ENCODE peak calls at places on chromosomes 16 and 17, in ten cellular contexts. L is lower lobe of right lung, Z is A673, H is lung, F is transverse colon, O is fibroblast of pulmonary artery, U is NB4, T is left ventricle myocardium inferior, V is foreskin fibroblast, B is Peyer's patch. S is an unnamed sample.

GRCh38 chr17:44916781-44917241 is 1.5 kb upstream of the GFAP start:
- DNase-seq in L (peak; percentile 50), Z (no peak), H (no peak), F (peak; percentile 28), O (peak; percentile 50), U (no peak), T (peak; percentile 73), V (peak; percentile 24), B (no peak), S (peak; percentile 27)

GRCh38 chr17:13522749-13523148 is 79.0 kb downstream of the HS3ST3A1 start:
- DNase-seq in L (no peak), Z (no peak), H (no peak), F (no peak), O (no peak), U (no peak), T (no peak), V (no peak), B (no peak), S (no peak)

GRCh38 chr17:64777413-64778101 is 115.5 kb upstream of the SMURF2 start:
- DNase-seq in L (peak; percentile 66), Z (no peak), H (no peak), F (peak; percentile 54), O (no peak), U (peak; percentile 25), T (peak; percentile 54), V (no peak), B (peak; percentile 53), S (no peak)

GRCh38 chr17:59366773-59367656 is 35.6 kb downstream of the YPEL2 start:
- DNase-seq in L (peak; percentile 64), Z (no peak), H (peak; percentile 52), F (peak; percentile 77), O (peak; percentile 69), U (no peak), T (no peak), V (no peak), B (peak; percentile 62), S (no peak)

GRCh38 chr16:27611340-27611739 is 61.4 kb downstream of the KATNIP start:
- DNase-seq in L (no peak), Z (no peak), H (no peak), F (no peak), O (no peak), U (no peak), T (no peak), V (no peak), B (no peak), S (no peak)

GRCh38 chr17:15249487-15249886 is 15.6 kb downstream of the PMP22 start:
- DNase-seq in L (no peak), Z (no peak), H (no peak), F (no peak), O (no peak), U (no peak), T (no peak), V (no peak), B (no peak), S (no peak)

GRCh38 chr17:4229627-4230026 is 34.2 kb downstream of the ANKFY1 start:
- DNase-seq in L (no peak), Z (no peak), H (no peak), F (peak; percentile 33), O (peak; percentile 76), U (no peak), T (peak; percentile 51), V (peak; percentile 67), B (no peak), S (peak; percentile 29)

GRCh38 chr16:81238296-81239011 is at the start of gene BCO1:
- DNase-seq in L (no peak), Z (peak; percentile 75), H (peak; percentile 29), F (peak; percentile 31), O (peak; percentile 58), U (no peak), T (no peak), V (peak; percentile 28), B (peak; percentile 52), S (peak; percentile 17)

GRCh38 chr17:48910370-48910769 is 2.2 kb downstream of the UBE2Z start:
- DNase-seq in L (no peak), Z (no peak), H (no peak), F (no peak), O (no peak), U (no peak), T (no peak), V (no peak), B (no peak), S (no peak)

GRCh38 chr16:75307506-75307905 is 56.1 kb upstream of the BCAR1 start:
- DNase-seq in L (no peak), Z (no peak), H (no peak), F (no peak), O (no peak), U (no peak), T (no peak), V (no peak), B (no peak), S (no peak)

GRCh38 chr16:75301804-75302203 is 50.4 kb upstream of the BCAR1 start:
- DNase-seq in L (no peak), Z (no peak), H (no peak), F (no peak), O (no peak), U (no peak), T (no peak), V (peak; percentile 52), B (no peak), S (no peak)

GRCh38 chr16:75305364-75306101 is 54.1 kb upstream of the BCAR1 start:
- DNase-seq in L (no peak), Z (peak; percentile 99), H (peak; percentile 72), F (peak; percentile 90), O (peak; percentile 100), U (peak; percentile 94), T (peak; percentile 40), V (peak; percentile 100), B (peak; percentile 78), S (peak; percentile 100)

GRCh38 chr16:75306102-75306762 is 54.8 kb upstream of the BCAR1 start:
- DNase-seq in L (no peak), Z (no peak), H (no peak), F (peak; percentile 69), O (no peak), U (no peak), T (no peak), V (no peak), B (peak; percentile 82), S (no peak)

GRCh38 chr16:75304521-75305363 is 53.3 kb upstream of the BCAR1 start:
- DNase-seq in L (no peak), Z (peak; percentile 77), H (no peak), F (peak; percentile 66), O (peak; percentile 89), U (no peak), T (peak; percentile 41), V (peak; percentile 95), B (peak; percentile 75), S (peak; percentile 90)
- H3K4me3 ChIP-seq in L (no peak overlapping the region), Z (peak overlapping the region; percentile 8), H (no peak overlapping the region), F (no peak overlapping the region), O (no peak overlapping the region), U (no peak overlapping the region), T (peak overlapping the region; percentile 33), V (no peak overlapping the region), B (peak overlapping the region; percentile 18), S (no peak overlapping the region)

GRCh38 chr16:3457434-3458252 is 14.2 kb downstream of the NAA60 start:
- DNase-seq in L (peak; percentile 93), Z (peak; percentile 95), H (peak; percentile 89), F (peak; percentile 90), O (peak; percentile 90), U (peak; percentile 94), T (peak; percentile 92), V (peak; percentile 86), B (peak; percentile 95), S (peak; percentile 42)
- TF ChIP-seq CTCF in L (peak; percentile 49), Z (peak; percentile 43), H (peak; percentile 18), F (peak; percentile 59), O (peak; percentile 31), U (no peak), T (peak; percentile 66), V (peak; percentile 23), B (peak; percentile 68), S (peak; percentile 46)

GRCh38 chr16:21649196-21649595 is 3.2 kb downstream of the IGSF6 start:
- DNase-seq in L (no peak), Z (no peak), H (no peak), F (no peak), O (no peak), U (no peak), T (no peak), V (no peak), B (no peak), S (no peak)
- H3K4me3 ChIP-seq in L (peak overlapping the region; percentile 38), Z (no peak overlapping the region), H (no peak overlapping the region), F (no peak overlapping the region), O (no peak overlapping the region), U (no peak overlapping the region), T (no peak overlapping the region), V (no peak overlapping the region), B (no peak overlapping the region), S (no peak overlapping the region)

GRCh38 chr17:2122641-2123302 is 67.9 kb downstream of the HIC1 start:
- DNase-seq in L (peak; percentile 86), Z (peak; percentile 66), H (peak; percentile 61), F (peak; percentile 58), O (peak; percentile 91), U (peak; percentile 79), T (peak; percentile 62), V (no peak), B (peak; percentile 54), S (no peak)
- TF ChIP-seq CTCF in L (peak; percentile 14), Z (peak; percentile 36), H (no peak), F (no peak), O (peak; percentile 27), U (no peak), T (no peak), V (no peak), B (no peak), S (no peak)

DNA sequence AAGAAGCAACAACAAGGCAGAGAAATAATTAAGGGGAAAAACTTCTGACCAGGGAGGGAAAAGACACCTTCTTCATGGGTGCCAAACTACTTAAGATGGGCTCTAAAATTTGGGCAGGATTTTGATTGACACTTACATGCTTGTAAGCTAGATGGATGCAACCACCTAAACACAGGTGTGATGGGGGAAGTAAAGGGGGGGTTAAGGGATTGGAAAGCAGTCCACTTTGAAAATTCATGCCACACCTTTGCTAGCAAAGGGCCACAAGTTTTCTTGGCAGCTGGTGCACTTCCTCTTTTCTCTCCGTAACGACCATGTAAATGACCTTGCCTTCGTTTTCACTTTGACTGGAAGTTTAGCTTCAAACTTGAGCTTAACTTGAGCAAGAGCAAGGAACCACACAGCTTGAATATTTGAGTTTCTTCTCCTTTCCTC is 14.3 kb upstream of the PRKAR1A start:
- DNase-seq in L (peak; percentile 54), Z (no peak), H (no peak), F (peak; percentile 68), O (no peak), U (peak; percentile 86), T (no peak), V (no peak), B (no peak), S (no peak)
- H3K4me3 ChIP-seq in L (peak overlapping the region; percentile 19), Z (no peak overlapping the region), H (no peak overlapping the region), F (no peak overlapping the region), O (no peak overlapping the region), U (no peak overlapping the region), T (no peak overlapping the region), V (no peak overlapping the region), B (no peak overlapping the region), S (no peak overlapping the region)

GRCh38 chr16:58608601-58609136 is 21.0 kb downstream of the CNOT1 start:
- DNase-seq in L (no peak), Z (no peak), H (no peak), F (no peak), O (no peak), U (no peak), T (no peak), V (no peak), B (no peak), S (no peak)
- TF ChIP-seq CTCF in L (no peak), Z (no peak), H (no peak), F (no peak), O (no peak), U (no peak), T (no peak), V (no peak), B (no peak), S (no peak)